ENCODE peak calls at places on chromosomes 1 and 21, in seven cellular contexts. One of them, this sample, is unnamed.
A peak's percentile ranks its signal among the peaks of the same experiment; 100 is the strongest.

GRCh38 chr1:185439727-185440415 is 122.8 kb upstream of the IVNS1ABP start:
- DNase-seq in AG08396: no peak
- DNase-seq in A549: peak; percentile 77
- DNase-seq in K562: no peak
- DNase-seq in upper lobe of right lung: no peak
- DNase-seq in fibroblast of lung: peak; percentile 81
- DNase-seq in cardiac fibroblast: peak; percentile 84
- DNase-seq in this sample: no peak

GRCh38 chr1:34825455-34826081 is 32.8 kb downstream of the GJA4 start:
- DNase-seq in AG08396: no peak
- DNase-seq in K562: no peak
- DNase-seq in upper lobe of right lung: peak; percentile 67
- DNase-seq in cardiac fibroblast: no peak
- DNase-seq in A549: no peak
- DNase-seq in fibroblast of lung: no peak
- DNase-seq in this sample: no peak

GRCh38 chr1:34547043-34547674 is 207.7 kb upstream of the GJB5 start:
- DNase-seq in A549: peak; percentile 3
- DNase-seq in fibroblast of lung: no peak
- DNase-seq in cardiac fibroblast: no peak
- DNase-seq in upper lobe of right lung: no peak
- DNase-seq in K562: no peak
- DNase-seq in AG08396: no peak
- DNase-seq in this sample: no peak

GRCh38 chr1:121417289-121417955 is 232.6 kb downstream of the SRGAP2C start:
- DNase-seq in fibroblast of lung: peak; percentile 11
- DNase-seq in AG08396: no peak
- DNase-seq in K562: no peak
- DNase-seq in cardiac fibroblast: no peak
- DNase-seq in upper lobe of right lung: no peak
- DNase-seq in A549: no peak
- DNase-seq in this sample: no peak

GRCh38 chr1:172801923-172802322 is 143.0 kb downstream of the FASLG start:
- DNase-seq in upper lobe of right lung: no peak
- DNase-seq in fibroblast of lung: no peak
- DNase-seq in A549: no peak
- DNase-seq in AG08396: no peak
- DNase-seq in K562: no peak
- DNase-seq in cardiac fibroblast: no peak
- DNase-seq in this sample: no peak

GRCh38 chr1:116110507-116111195 is 548 bp upstream of the MAB21L3 start:
- DNase-seq in AG08396: no peak
- DNase-seq in K562: no peak
- DNase-seq in cardiac fibroblast: no peak
- DNase-seq in upper lobe of right lung: no peak
- DNase-seq in fibroblast of lung: no peak
- DNase-seq in A549: no peak
- DNase-seq in this sample: no peak

GRCh38 chr1:151158751-151159251 is 2.4 kb downstream of the TNFAIP8L2 start:
- DNase-seq in K562: no peak
- DNase-seq in AG08396: no peak
- DNase-seq in upper lobe of right lung: peak; percentile 60
- DNase-seq in fibroblast of lung: no peak
- DNase-seq in cardiac fibroblast: no peak
- DNase-seq in A549: no peak
- DNase-seq in this sample: no peak

GRCh38 chr1:216847385-216848036 is 124.3 kb upstream of the ESRRG start:
- DNase-seq in K562: no peak
- DNase-seq in upper lobe of right lung: no peak
- DNase-seq in AG08396: peak; percentile 11
- DNase-seq in A549: no peak
- DNase-seq in fibroblast of lung: peak; percentile 80
- DNase-seq in cardiac fibroblast: peak; percentile 25
- DNase-seq in this sample: no peak

GRCh38 chr1:243213045-243213787 is 41.9 kb downstream of the CEP170 start:
- DNase-seq in cardiac fibroblast: peak; percentile 78
- DNase-seq in upper lobe of right lung: no peak
- DNase-seq in K562: no peak
- DNase-seq in A549: peak; percentile 10
- DNase-seq in fibroblast of lung: peak; percentile 71
- DNase-seq in AG08396: peak; percentile 24
- DNase-seq in this sample: no peak

GRCh38 chr1:52032785-52033131 is 852 bp downstream of the KTI12 start:
- DNase-seq in AG08396: peak; percentile 61
- DNase-seq in cardiac fibroblast: peak; percentile 78
- DNase-seq in upper lobe of right lung: no peak
- DNase-seq in K562: peak; percentile 59
- DNase-seq in A549: peak; percentile 32
- DNase-seq in fibroblast of lung: peak; percentile 67
- DNase-seq in this sample: no peak

GRCh38 chr1:37676281-37677243 is 15.8 kb upstream of the CDCA8 start:
- DNase-seq in fibroblast of lung: no peak
- DNase-seq in AG08396: no peak
- DNase-seq in K562: no peak
- DNase-seq in upper lobe of right lung: no peak
- DNase-seq in A549: no peak
- DNase-seq in cardiac fibroblast: no peak
- DNase-seq in this sample: no peak

GRCh38 chr21:46285206-46285661 is at the start of gene MCM3AP:
- DNase-seq in A549: no peak
- DNase-seq in upper lobe of right lung: no peak
- DNase-seq in fibroblast of lung: no peak
- DNase-seq in AG08396: no peak
- DNase-seq in cardiac fibroblast: no peak
- DNase-seq in K562: no peak
- DNase-seq in this sample: no peak

GRCh38 chr1:193729429-193729828 is 543.0 kb upstream of the B3GALT2 start:
- DNase-seq in cardiac fibroblast: no peak
- DNase-seq in K562: no peak
- DNase-seq in A549: peak; percentile 39
- DNase-seq in upper lobe of right lung: no peak
- DNase-seq in fibroblast of lung: peak; percentile 21
- DNase-seq in AG08396: no peak
- DNase-seq in this sample: no peak

GRCh38 chr1:179077396-179077795 is 4.5 kb upstream of the TOR3A start:
- DNase-seq in fibroblast of lung: peak; percentile 75
- DNase-seq in K562: no peak
- DNase-seq in AG08396: peak; percentile 41
- DNase-seq in upper lobe of right lung: no peak
- DNase-seq in cardiac fibroblast: peak; percentile 64
- DNase-seq in A549: no peak
- DNase-seq in this sample: no peak

GRCh38 chr1:10068605-10069294 is 36.0 kb downstream of the UBE4B start:
- DNase-seq in AG08396: no peak
- DNase-seq in A549: no peak
- DNase-seq in cardiac fibroblast: no peak
- DNase-seq in upper lobe of right lung: no peak
- DNase-seq in fibroblast of lung: peak; percentile 65
- DNase-seq in K562: no peak
- DNase-seq in this sample: no peak